ENCODE peak calls at places on chromosomes 3 and 15, in five cellular contexts. L is BE2C, Z is AG04450, T is left lung, E is stomach. B is an unnamed sample.

GRCh38 chr3:4722103-4722502 is 229.0 kb downstream of the ITPR1 start:
- DNase-seq in L (no peak), Z (no peak), T (no peak), E (no peak), B (no peak)

GRCh38 chr3:45568848-45569247 is 25.7 kb upstream of the LIMD1 start:
- DNase-seq in L (no peak), Z (no peak), T (no peak), E (no peak), B (no peak)

GRCh38 chr3:133547432-133548041 is 25.9 kb upstream of the CDV3 start:
- DNase-seq in L (no peak), Z (no peak), T (peak), E (peak), B (no peak)

GRCh38 chr3:106514431-106514830 is 645.6 kb upstream of the CBLB start:
- DNase-seq in L (no peak), Z (no peak), T (no peak), E (no peak), B (no peak)

GRCh38 chr15:88331291-88331690 is 74.8 kb upstream of the NTRK3 start:
- DNase-seq in L (peak), Z (no peak), T (no peak), E (no peak), B (no peak)

GRCh38 chr3:3015472-3016089 is 94.6 kb downstream of the IL5RA start:
- DNase-seq in L (no peak), Z (no peak), T (no peak), E (no peak), B (no peak)

GRCh38 chr3:46706771-46707582 is 5.8 kb downstream of the TMIE start:
- DNase-seq in L (peak), Z (no peak), T (no peak), E (no peak), B (peak)

GRCh38 chr3:56622381-56622780 is 60.7 kb downstream of the TASOR start:
- DNase-seq in L (no peak), Z (no peak), T (no peak), E (no peak), B (no peak)

GRCh38 chr3:57832925-57833324 is 76.8 kb downstream of the SLMAP start:
- DNase-seq in L (no peak), Z (no peak), T (no peak), E (no peak), B (no peak)

GRCh38 chr3:95511915-95512314 is 1302.5 kb upstream of the EPHA6 start:
- DNase-seq in L (no peak), Z (no peak), T (no peak), E (no peak), B (no peak)
- TF ChIP-seq CTCF in L (peak), Z (no peak), T (no peak), E (no peak), B (no peak)

DNA sequence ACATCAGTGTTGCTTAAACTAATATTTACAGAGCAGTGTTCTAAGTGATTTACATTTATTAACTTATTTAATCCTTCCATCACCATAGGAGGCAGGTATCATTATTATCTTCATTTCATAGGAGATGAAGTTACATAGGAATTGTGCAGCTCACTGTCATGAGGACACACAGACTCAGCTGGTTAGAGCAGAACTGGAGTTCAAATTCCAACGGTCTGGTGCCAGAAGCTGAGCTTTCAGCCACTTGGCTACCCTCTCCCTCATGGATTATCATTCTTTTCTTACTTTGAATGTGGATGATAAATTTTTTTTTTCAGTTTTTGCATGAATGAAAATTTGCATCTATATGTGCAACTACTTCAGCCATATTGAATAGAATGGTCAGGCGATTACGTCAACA is 86.0 kb upstream of the LRIG1 start:
- DNase-seq in L (no peak), Z (no peak), T (no peak), E (no peak), B (no peak)
- TF ChIP-seq CTCF in L (no peak), Z (no peak), T (no peak), E (no peak), B (no peak)

GRCh38 chr3:104606812-104607211 is 759.9 kb upstream of the ALCAM start:
- DNase-seq in L (no peak), Z (no peak), T (no peak), E (peak), B (no peak)

GRCh38 chr3:104598848-104599501 is 767.7 kb upstream of the ALCAM start:
- DNase-seq in L (no peak), Z (no peak), T (no peak), E (peak), B (no peak)

GRCh38 chr3:104604326-104605010 is 762.2 kb upstream of the ALCAM start:
- DNase-seq in L (no peak), Z (no peak), T (no peak), E (no peak), B (no peak)
- TF ChIP-seq CTCF in L (peak), Z (peak), T (peak), E (no peak), B (no peak)

GRCh38 chr3:39637807-39638206 is 170.3 kb downstream of the MOBP start:
- DNase-seq in L (no peak), Z (no peak), T (no peak), E (no peak), B (no peak)
- TF ChIP-seq CTCF in L (peak), Z (peak), T (no peak), E (no peak), B (no peak)

GRCh38 chr15:38564557-38565286 is at the start of gene RASGRP1:
- DNase-seq in L (peak), Z (no peak), T (peak), E (peak), B (peak)
- TF ChIP-seq CTCF in L (peak), Z (peak), T (no peak), E (no peak), B (no peak)

GRCh38 chr3:196948442-196949365 is 6.4 kb upstream of the NCBP2 start:
- DNase-seq in L (peak), Z (no peak), T (no peak), E (no peak), B (no peak)
- TF ChIP-seq CTCF in L (peak), Z (peak), T (no peak), E (no peak), B (no peak)

GRCh38 chr3:15606434-15606891 is 4.9 kb downstream of the BTD start:
- DNase-seq in L (no peak), Z (no peak), T (no peak), E (no peak), B (no peak)

GRCh38 chr3:15602146-15602536 is 596 bp downstream of the BTD start:
- DNase-seq in L (no peak), Z (no peak), T (no peak), E (no peak), B (no peak)

GRCh38 chr3:15601046-15601398 is 347 bp downstream of the HACL1 start:
- DNase-seq in L (no peak), Z (no peak), T (no peak), E (no peak), B (no peak)

GRCh38 chr3:15595955-15596354 is 5.4 kb downstream of the HACL1 start:
- DNase-seq in L (no peak), Z (no peak), T (no peak), E (no peak), B (no peak)

GRCh38 chr3:15601399-15602145 is at the start of the genes BTD and HACL1:
- DNase-seq in L (peak), Z (peak), T (peak), E (peak), B (peak)
- TF ChIP-seq CTCF in L (peak), Z (peak), T (no peak), E (no peak), B (no peak)

GRCh38 chr3:43503067-43503728 is 118.6 kb downstream of the ANO10 start:
- DNase-seq in L (no peak), Z (no peak), T (no peak), E (no peak), B (no peak)
- TF ChIP-seq CTCF in L (peak), Z (peak), T (peak), E (peak), B (no peak)

B was measured in activated B cell treated with CpG ODN at 0.5 μM for 24 hours.